ENCODE peak calls at places on chromosomes 1 and 21, in six cellular contexts. One of them, this sample, is unnamed.

GRCh38 chr1:101506541-101507164 is 269.8 kb downstream of the S1PR1 start:
- DNase-seq in fibroblast of lung: peak; percentile 13
- DNase-seq in CD4-positive, alpha-beta T cell: peak; percentile 7
- DNase-seq in omental fat pad: no peak
- DNase-seq in HFF-Myc: peak; percentile 20
- DNase-seq in CD8-positive, alpha-beta T cell: peak; percentile 35
- DNase-seq in this sample: peak; percentile 10

GRCh38 chr1:51728611-51729155 is 111.8 kb downstream of the OSBPL9 start:
- DNase-seq in fibroblast of lung: peak; percentile 3
- DNase-seq in CD4-positive, alpha-beta T cell: no peak
- DNase-seq in omental fat pad: no peak
- DNase-seq in HFF-Myc: no peak
- DNase-seq in CD8-positive, alpha-beta T cell: no peak
- DNase-seq in this sample: no peak

GRCh38 chr1:160085686-160086089 is 4.3 kb downstream of the KCNJ9 start:
- DNase-seq in fibroblast of lung: peak; percentile 48
- DNase-seq in CD4-positive, alpha-beta T cell: peak; percentile 73
- DNase-seq in omental fat pad: peak; percentile 54
- DNase-seq in HFF-Myc: no peak
- DNase-seq in CD8-positive, alpha-beta T cell: peak; percentile 81
- DNase-seq in this sample: peak; percentile 55

GRCh38 chr1:61379693-61380092 is 297.3 kb downstream of the NFIA start:
- DNase-seq in fibroblast of lung: no peak
- DNase-seq in CD4-positive, alpha-beta T cell: no peak
- DNase-seq in omental fat pad: no peak
- DNase-seq in HFF-Myc: no peak
- DNase-seq in CD8-positive, alpha-beta T cell: no peak
- DNase-seq in this sample: no peak

GRCh38 chr1:28395181-28395580 is 25.6 kb downstream of the PHACTR4 start:
- DNase-seq in fibroblast of lung: peak; percentile 74
- DNase-seq in CD4-positive, alpha-beta T cell: no peak
- DNase-seq in omental fat pad: no peak
- DNase-seq in HFF-Myc: no peak
- DNase-seq in CD8-positive, alpha-beta T cell: no peak
- DNase-seq in this sample: no peak

GRCh38 chr21:44090332-44090731 is 16.9 kb upstream of the PWP2 start:
- DNase-seq in fibroblast of lung: no peak
- DNase-seq in CD4-positive, alpha-beta T cell: peak; percentile 25
- DNase-seq in omental fat pad: no peak
- DNase-seq in HFF-Myc: no peak
- DNase-seq in CD8-positive, alpha-beta T cell: peak; percentile 30
- DNase-seq in this sample: no peak

GRCh38 chr21:45871616-45872236 is 109.8 kb upstream of the COL6A1 start:
- DNase-seq in fibroblast of lung: no peak
- DNase-seq in CD4-positive, alpha-beta T cell: no peak
- DNase-seq in omental fat pad: no peak
- DNase-seq in HFF-Myc: no peak
- DNase-seq in CD8-positive, alpha-beta T cell: no peak
- DNase-seq in this sample: no peak

GRCh38 chr1:219304227-219305226 is 130.8 kb downstream of the LYPLAL1 start:
- DNase-seq in fibroblast of lung: peak; percentile 95
- DNase-seq in CD4-positive, alpha-beta T cell: no peak
- DNase-seq in omental fat pad: no peak
- DNase-seq in HFF-Myc: no peak
- DNase-seq in CD8-positive, alpha-beta T cell: no peak
- DNase-seq in this sample: no peak

GRCh38 chr1:40662864-40663263 is 2.6 kb downstream of the RIMS3 start:
- DNase-seq in fibroblast of lung: peak; percentile 42
- DNase-seq in CD4-positive, alpha-beta T cell: no peak
- DNase-seq in omental fat pad: no peak
- DNase-seq in HFF-Myc: no peak
- DNase-seq in CD8-positive, alpha-beta T cell: no peak
- DNase-seq in this sample: no peak

GRCh38 chr1:188129856-188130838 is 1301.4 kb downstream of the PLA2G4A start:
- DNase-seq in fibroblast of lung: peak; percentile 17
- DNase-seq in CD4-positive, alpha-beta T cell: no peak
- DNase-seq in omental fat pad: no peak
- DNase-seq in HFF-Myc: no peak
- DNase-seq in CD8-positive, alpha-beta T cell: no peak
- DNase-seq in this sample: no peak

GRCh38 chr21:16086936-16087335 is 357.2 kb downstream of the USP25 start:
- DNase-seq in fibroblast of lung: no peak
- DNase-seq in CD4-positive, alpha-beta T cell: no peak
- DNase-seq in omental fat pad: no peak
- DNase-seq in HFF-Myc: no peak
- DNase-seq in CD8-positive, alpha-beta T cell: no peak
- DNase-seq in this sample: no peak

GRCh38 chr1:228150458-228151169 is 884 bp downstream of the GJC2 start:
- DNase-seq in fibroblast of lung: peak; percentile 82
- DNase-seq in CD4-positive, alpha-beta T cell: no peak
- DNase-seq in omental fat pad: peak; percentile 22
- DNase-seq in HFF-Myc: no peak
- DNase-seq in CD8-positive, alpha-beta T cell: no peak
- DNase-seq in this sample: no peak

GRCh38 chr1:39269349-39269748 is 64.9 kb downstream of the MACF1 start:
- DNase-seq in fibroblast of lung: no peak
- DNase-seq in CD4-positive, alpha-beta T cell: no peak
- DNase-seq in omental fat pad: no peak
- DNase-seq in HFF-Myc: no peak
- DNase-seq in CD8-positive, alpha-beta T cell: no peak
- DNase-seq in this sample: no peak

GRCh38 chr1:41490911-41491310 is 6.4 kb upstream of the EDN2 start:
- DNase-seq in fibroblast of lung: no peak
- DNase-seq in CD4-positive, alpha-beta T cell: no peak
- DNase-seq in omental fat pad: no peak
- DNase-seq in HFF-Myc: no peak
- DNase-seq in CD8-positive, alpha-beta T cell: no peak
- DNase-seq in this sample: no peak

GRCh38 chr1:59856725-59857338 is 42.1 kb downstream of the HOOK1 start:
- DNase-seq in fibroblast of lung: no peak
- DNase-seq in CD4-positive, alpha-beta T cell: no peak
- DNase-seq in omental fat pad: no peak
- DNase-seq in HFF-Myc: no peak
- DNase-seq in CD8-positive, alpha-beta T cell: no peak
- DNase-seq in this sample: no peak

GRCh38 chr1:233448290-233448689 is 120.8 kb downstream of the MAP3K21 start:
- DNase-seq in fibroblast of lung: no peak
- DNase-seq in CD4-positive, alpha-beta T cell: no peak
- DNase-seq in omental fat pad: no peak
- DNase-seq in HFF-Myc: no peak
- DNase-seq in CD8-positive, alpha-beta T cell: no peak
- DNase-seq in this sample: no peak

GRCh38 chr1:225777583-225778411 is at the start of gene SRP9:
- DNase-seq in fibroblast of lung: peak; percentile 97
- DNase-seq in CD4-positive, alpha-beta T cell: peak; percentile 99
- DNase-seq in omental fat pad: peak; percentile 85
- DNase-seq in HFF-Myc: peak; percentile 95
- DNase-seq in CD8-positive, alpha-beta T cell: peak; percentile 99
- DNase-seq in this sample: peak; percentile 97

GRCh38 chr1:20070357-20070756 is 363 bp downstream of the PLA2G5 start:
- DNase-seq in fibroblast of lung: no peak
- DNase-seq in CD4-positive, alpha-beta T cell: no peak
- DNase-seq in omental fat pad: no peak
- DNase-seq in HFF-Myc: no peak
- DNase-seq in CD8-positive, alpha-beta T cell: no peak
- DNase-seq in this sample: no peak

GRCh38 chr1:203031467-203031866 is 5.2 kb downstream of the PPFIA4 start:
- DNase-seq in fibroblast of lung: no peak
- DNase-seq in CD4-positive, alpha-beta T cell: no peak
- DNase-seq in omental fat pad: no peak
- DNase-seq in HFF-Myc: no peak
- DNase-seq in CD8-positive, alpha-beta T cell: no peak
- DNase-seq in this sample: no peak

GRCh38 chr1:202155478-202156021 is 4.9 kb downstream of the PTPN7 start:
- DNase-seq in fibroblast of lung: peak; percentile 11
- DNase-seq in CD4-positive, alpha-beta T cell: no peak
- DNase-seq in omental fat pad: peak; percentile 65
- DNase-seq in HFF-Myc: no peak
- DNase-seq in CD8-positive, alpha-beta T cell: no peak
- DNase-seq in this sample: no peak

GRCh38 chr1:33137800-33138199 is 44.0 kb downstream of the TRIM62 start:
- DNase-seq in fibroblast of lung: peak; percentile 29
- DNase-seq in CD4-positive, alpha-beta T cell: peak; percentile 32
- DNase-seq in omental fat pad: no peak
- DNase-seq in HFF-Myc: no peak
- DNase-seq in CD8-positive, alpha-beta T cell: peak; percentile 33
- DNase-seq in this sample: peak; percentile 40

GRCh38 chr1:221543529-221544120 is 198.3 kb downstream of the DUSP10 start:
- DNase-seq in fibroblast of lung: peak; percentile 27
- DNase-seq in CD4-positive, alpha-beta T cell: no peak
- DNase-seq in omental fat pad: no peak
- DNase-seq in HFF-Myc: peak; percentile 6
- DNase-seq in CD8-positive, alpha-beta T cell: no peak
- DNase-seq in this sample: no peak

GRCh38 chr1:5941671-5942070 is 50.6 kb downstream of the NPHP4 start:
- DNase-seq in fibroblast of lung: no peak
- DNase-seq in CD4-positive, alpha-beta T cell: no peak
- DNase-seq in omental fat pad: no peak
- DNase-seq in HFF-Myc: no peak
- DNase-seq in CD8-positive, alpha-beta T cell: no peak
- DNase-seq in this sample: no peak

GRCh38 chr1:94551449-94551848 is 9.9 kb upstream of the F3 start:
- DNase-seq in fibroblast of lung: no peak
- DNase-seq in CD4-positive, alpha-beta T cell: no peak
- DNase-seq in omental fat pad: no peak
- DNase-seq in HFF-Myc: no peak
- DNase-seq in CD8-positive, alpha-beta T cell: no peak
- DNase-seq in this sample: no peak

GRCh38 chr1:205072881-205073280 is 11.4 kb downstream of the TMEM81 start:
- DNase-seq in fibroblast of lung: no peak
- DNase-seq in CD4-positive, alpha-beta T cell: no peak
- DNase-seq in omental fat pad: no peak
- DNase-seq in HFF-Myc: no peak
- DNase-seq in CD8-positive, alpha-beta T cell: no peak
- DNase-seq in this sample: no peak

GRCh38 chr1:910881-911721 is 12.6 kb upstream of the SAMD11 start:
- DNase-seq in fibroblast of lung: peak; percentile 77
- DNase-seq in CD4-positive, alpha-beta T cell: no peak
- DNase-seq in omental fat pad: peak; percentile 22
- DNase-seq in HFF-Myc: no peak
- DNase-seq in CD8-positive, alpha-beta T cell: no peak
- DNase-seq in this sample: peak; percentile 13

GRCh38 chr1:46181343-46182260 is 5.3 kb upstream of the P3R3URF start:
- DNase-seq in fibroblast of lung: peak; percentile 59
- DNase-seq in CD4-positive, alpha-beta T cell: no peak
- DNase-seq in omental fat pad: no peak
- DNase-seq in HFF-Myc: peak; percentile 88
- DNase-seq in CD8-positive, alpha-beta T cell: no peak
- DNase-seq in this sample: no peak

GRCh38 chr1:172344444-172344843 is 76.0 kb upstream of the C1orf105 start:
- DNase-seq in fibroblast of lung: no peak
- DNase-seq in CD4-positive, alpha-beta T cell: no peak
- DNase-seq in omental fat pad: no peak
- DNase-seq in HFF-Myc: no peak
- DNase-seq in CD8-positive, alpha-beta T cell: no peak
- DNase-seq in this sample: no peak

GRCh38 chr1:155207578-155208405 is at the start of gene THBS3:
- DNase-seq in fibroblast of lung: peak; percentile 57
- DNase-seq in CD4-positive, alpha-beta T cell: no peak
- DNase-seq in omental fat pad: no peak
- DNase-seq in HFF-Myc: no peak
- DNase-seq in CD8-positive, alpha-beta T cell: no peak
- DNase-seq in this sample: no peak

GRCh38 chr1:84907095-84907827 is 14.3 kb upstream of the LPAR3 start:
- DNase-seq in fibroblast of lung: peak; percentile 84
- DNase-seq in CD4-positive, alpha-beta T cell: no peak
- DNase-seq in omental fat pad: no peak
- DNase-seq in HFF-Myc: peak; percentile 12
- DNase-seq in CD8-positive, alpha-beta T cell: no peak
- DNase-seq in this sample: no peak

GRCh38 chr1:235407419-235407818 is 40.2 kb downstream of the TBCE start:
- DNase-seq in fibroblast of lung: no peak
- DNase-seq in CD4-positive, alpha-beta T cell: no peak
- DNase-seq in omental fat pad: no peak
- DNase-seq in HFF-Myc: no peak
- DNase-seq in CD8-positive, alpha-beta T cell: no peak
- DNase-seq in this sample: no peak

GRCh38 chr1:175129182-175129581 is 61.5 kb downstream of the TNN start:
- DNase-seq in fibroblast of lung: peak; percentile 29
- DNase-seq in CD4-positive, alpha-beta T cell: no peak
- DNase-seq in omental fat pad: no peak
- DNase-seq in HFF-Myc: peak; percentile 65
- DNase-seq in CD8-positive, alpha-beta T cell: no peak
- DNase-seq in this sample: no peak
- TF ChIP-seq CTCF in fibroblast of lung: no peak
- TF ChIP-seq CTCF in CD4-positive, alpha-beta T cell: no peak
- TF ChIP-seq CTCF in omental fat pad: no peak
- TF ChIP-seq CTCF in HFF-Myc: no peak
- TF ChIP-seq CTCF in CD8-positive, alpha-beta T cell: no peak
- TF ChIP-seq CTCF in this sample: no peak

GRCh38 chr1:3852711-3853498 is 4.1 kb downstream of the CEP104 start:
- DNase-seq in fibroblast of lung: no peak
- DNase-seq in CD4-positive, alpha-beta T cell: no peak
- DNase-seq in omental fat pad: no peak
- DNase-seq in HFF-Myc: no peak
- DNase-seq in CD8-positive, alpha-beta T cell: no peak
- DNase-seq in this sample: no peak

GRCh38 chr1:3852091-3852490 is 4.9 kb downstream of the CEP104 start:
- DNase-seq in fibroblast of lung: no peak
- DNase-seq in CD4-positive, alpha-beta T cell: no peak
- DNase-seq in omental fat pad: no peak
- DNase-seq in HFF-Myc: no peak
- DNase-seq in CD8-positive, alpha-beta T cell: no peak
- DNase-seq in this sample: no peak

GRCh38 chr1:3857791-3858129 is 484 bp downstream of the DFFB start:
- DNase-seq in fibroblast of lung: no peak
- DNase-seq in CD4-positive, alpha-beta T cell: no peak
- DNase-seq in omental fat pad: no peak
- DNase-seq in HFF-Myc: no peak
- DNase-seq in CD8-positive, alpha-beta T cell: no peak
- DNase-seq in this sample: no peak

GRCh38 chr1:3858231-3858981 is 1.1 kb downstream of the DFFB start:
- DNase-seq in fibroblast of lung: peak; percentile 32
- DNase-seq in CD4-positive, alpha-beta T cell: no peak
- DNase-seq in omental fat pad: no peak
- DNase-seq in HFF-Myc: peak; percentile 10
- DNase-seq in CD8-positive, alpha-beta T cell: no peak
- DNase-seq in this sample: no peak

GRCh38 chr1:3856923-3857790 is at the start of the genes CEP104 and DFFB:
- DNase-seq in fibroblast of lung: peak; percentile 81
- DNase-seq in CD4-positive, alpha-beta T cell: peak; percentile 98
- DNase-seq in omental fat pad: peak; percentile 64
- DNase-seq in HFF-Myc: peak; percentile 46
- DNase-seq in CD8-positive, alpha-beta T cell: peak; percentile 95
- DNase-seq in this sample: peak; percentile 98
- TF ChIP-seq CTCF in fibroblast of lung: no peak
- TF ChIP-seq CTCF in CD4-positive, alpha-beta T cell: peak; percentile 54
- TF ChIP-seq CTCF in omental fat pad: no peak
- TF ChIP-seq CTCF in HFF-Myc: no peak
- TF ChIP-seq CTCF in CD8-positive, alpha-beta T cell: no peak
- TF ChIP-seq CTCF in this sample: peak; percentile 47

GRCh38 chr1:57468661-57469523 is 45.0 kb upstream of the DAB1 start:
- DNase-seq in fibroblast of lung: peak; percentile 90
- DNase-seq in CD4-positive, alpha-beta T cell: no peak
- DNase-seq in omental fat pad: no peak
- DNase-seq in HFF-Myc: no peak
- DNase-seq in CD8-positive, alpha-beta T cell: no peak
- DNase-seq in this sample: no peak
- TF ChIP-seq CTCF in fibroblast of lung: no peak
- TF ChIP-seq CTCF in CD4-positive, alpha-beta T cell: no peak
- TF ChIP-seq CTCF in omental fat pad: no peak
- TF ChIP-seq CTCF in HFF-Myc: peak; percentile 6
- TF ChIP-seq CTCF in CD8-positive, alpha-beta T cell: no peak
- TF ChIP-seq CTCF in this sample: no peak

GRCh38 chr1:12052997-12053686 is 10.0 kb upstream of the TNFRSF8 start:
- DNase-seq in fibroblast of lung: no peak
- DNase-seq in CD4-positive, alpha-beta T cell: no peak
- DNase-seq in omental fat pad: no peak
- DNase-seq in HFF-Myc: no peak
- DNase-seq in CD8-positive, alpha-beta T cell: no peak
- DNase-seq in this sample: no peak
- TF ChIP-seq CTCF in fibroblast of lung: no peak
- TF ChIP-seq CTCF in CD4-positive, alpha-beta T cell: no peak
- TF ChIP-seq CTCF in omental fat pad: no peak
- TF ChIP-seq CTCF in HFF-Myc: no peak
- TF ChIP-seq CTCF in CD8-positive, alpha-beta T cell: no peak
- TF ChIP-seq CTCF in this sample: peak; percentile 16

This sample was measured in progenitor cell of endocrine pancreas.